ENCODE peak calls at places on chromosome 18, in six cellular contexts. One of them, this sample, is unnamed.

GRCh38 chr18:73774836-73775509 is 372.7 kb downstream of the FBXO15 start:
- DNase-seq in left lung: peak
- DNase-seq in colonic mucosa: no peak
- DNase-seq in IMR-90: no peak
- DNase-seq in GM12878: no peak
- DNase-seq in A549: peak
- DNase-seq in this sample: no peak

GRCh38 chr18:59061914-59062642 is 77.6 kb upstream of the SEC11C start:
- DNase-seq in IMR-90: no peak
- DNase-seq in colonic mucosa: no peak
- DNase-seq in left lung: no peak
- DNase-seq in A549: no peak
- DNase-seq in GM12878: peak
- DNase-seq in this sample: no peak

GRCh38 chr18:57275111-57275510 is 77.2 kb upstream of the ST8SIA3 start:
- DNase-seq in left lung: no peak
- DNase-seq in A549: no peak
- DNase-seq in IMR-90: no peak
- DNase-seq in colonic mucosa: peak
- DNase-seq in GM12878: no peak
- DNase-seq in this sample: no peak

GRCh38 chr18:34956663-34957062 is 84.5 kb upstream of the MAPRE2 start:
- DNase-seq in GM12878: no peak
- DNase-seq in left lung: no peak
- DNase-seq in IMR-90: peak
- DNase-seq in A549: no peak
- DNase-seq in colonic mucosa: no peak
- DNase-seq in this sample: peak

GRCh38 chr18:12307871-12308385 is at the start of gene TUBB6:
- DNase-seq in colonic mucosa: peak
- DNase-seq in IMR-90: peak
- DNase-seq in A549: peak
- DNase-seq in GM12878: no peak
- DNase-seq in left lung: peak
- DNase-seq in this sample: peak

GRCh38 chr18:65257157-65257556 is 493.7 kb upstream of the CDH7 start:
- DNase-seq in A549: no peak
- DNase-seq in IMR-90: no peak
- DNase-seq in left lung: no peak
- DNase-seq in colonic mucosa: no peak
- DNase-seq in GM12878: no peak
- DNase-seq in this sample: no peak

GRCh38 chr18:34352385-34353163 is 127.9 kb upstream of the NOL4 start:
- DNase-seq in A549: no peak
- DNase-seq in left lung: no peak
- DNase-seq in GM12878: no peak
- DNase-seq in IMR-90: no peak
- DNase-seq in colonic mucosa: no peak
- DNase-seq in this sample: peak

GRCh38 chr18:55269632-55270031 is 310.4 kb upstream of the CCDC68 start:
- DNase-seq in colonic mucosa: no peak
- DNase-seq in IMR-90: no peak
- DNase-seq in GM12878: no peak
- DNase-seq in left lung: no peak
- DNase-seq in A549: no peak
- DNase-seq in this sample: no peak

GRCh38 chr18:48412339-48412929 is 3.3 kb upstream of the ZBTB7C start:
- DNase-seq in IMR-90: no peak
- DNase-seq in GM12878: no peak
- DNase-seq in colonic mucosa: peak
- DNase-seq in A549: peak
- DNase-seq in left lung: no peak
- DNase-seq in this sample: peak

GRCh38 chr18:79801217-79801616 is 3.5 kb downstream of the KCNG2 start:
- DNase-seq in A549: no peak
- DNase-seq in left lung: no peak
- DNase-seq in IMR-90: no peak
- DNase-seq in colonic mucosa: no peak
- DNase-seq in GM12878: no peak
- DNase-seq in this sample: no peak

GRCh38 chr18:79798999-79799370 is 1.2 kb downstream of the KCNG2 start:
- DNase-seq in IMR-90: no peak
- DNase-seq in left lung: no peak
- DNase-seq in colonic mucosa: no peak
- DNase-seq in A549: no peak
- DNase-seq in GM12878: no peak
- DNase-seq in this sample: no peak

GRCh38 chr18:79800353-79801180 is 2.8 kb downstream of the KCNG2 start:
- DNase-seq in GM12878: no peak
- DNase-seq in A549: no peak
- DNase-seq in colonic mucosa: no peak
- DNase-seq in left lung: peak
- DNase-seq in IMR-90: no peak
- DNase-seq in this sample: no peak

GRCh38 chr18:79798346-79798998 is 734 bp downstream of the KCNG2 start:
- DNase-seq in left lung: no peak
- DNase-seq in IMR-90: no peak
- DNase-seq in A549: no peak
- DNase-seq in GM12878: no peak
- DNase-seq in colonic mucosa: no peak
- DNase-seq in this sample: no peak

DNA sequence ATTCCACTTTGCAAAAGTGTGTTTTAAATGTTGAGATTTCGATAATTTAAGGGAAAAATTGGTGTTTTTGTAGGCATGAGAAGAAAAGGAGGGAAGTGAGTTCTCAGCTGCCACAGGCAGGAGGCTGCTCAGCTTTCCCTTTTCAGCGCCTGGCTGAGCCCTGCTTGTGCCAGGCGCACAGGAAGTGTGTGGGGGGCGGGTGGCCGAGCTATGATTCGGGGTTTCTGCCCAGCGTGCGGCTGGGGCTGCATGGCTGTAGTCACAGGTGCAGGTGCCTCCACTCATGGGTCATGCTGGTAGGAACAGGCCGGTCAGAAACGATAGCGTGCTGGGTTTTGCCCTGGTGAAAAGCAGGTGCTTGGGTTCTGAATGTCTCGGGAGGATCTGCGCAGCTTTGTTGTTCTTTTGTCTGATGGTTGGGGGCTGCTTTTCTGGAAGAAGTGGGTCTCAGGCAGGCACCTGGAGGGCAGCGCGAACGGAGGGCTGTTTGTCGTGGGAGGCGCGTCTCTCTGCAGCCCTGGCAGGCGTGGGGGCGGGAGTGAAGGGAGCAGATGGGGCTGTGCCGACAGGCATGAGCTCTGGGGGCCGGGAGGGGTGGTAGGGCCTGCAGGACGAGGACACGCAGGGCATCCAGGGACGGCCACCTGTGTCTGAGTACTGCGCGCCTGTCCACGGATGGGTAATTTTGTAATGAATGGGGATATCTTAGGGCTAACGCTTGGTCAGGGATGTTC is 2.0 kb downstream of the KCNG2 start:
- DNase-seq in left lung: no peak
- DNase-seq in GM12878: no peak
- DNase-seq in IMR-90: no peak
- DNase-seq in A549: no peak
- DNase-seq in colonic mucosa: no peak
- DNase-seq in this sample: no peak
- TF ChIP-seq CTCF in left lung: no peak
- TF ChIP-seq CTCF in GM12878: no peak
- TF ChIP-seq CTCF in IMR-90: no peak
- TF ChIP-seq CTCF in A549: no peak
- TF ChIP-seq CTCF in colonic mucosa: no peak
- TF ChIP-seq CTCF in this sample: no peak

DNA sequence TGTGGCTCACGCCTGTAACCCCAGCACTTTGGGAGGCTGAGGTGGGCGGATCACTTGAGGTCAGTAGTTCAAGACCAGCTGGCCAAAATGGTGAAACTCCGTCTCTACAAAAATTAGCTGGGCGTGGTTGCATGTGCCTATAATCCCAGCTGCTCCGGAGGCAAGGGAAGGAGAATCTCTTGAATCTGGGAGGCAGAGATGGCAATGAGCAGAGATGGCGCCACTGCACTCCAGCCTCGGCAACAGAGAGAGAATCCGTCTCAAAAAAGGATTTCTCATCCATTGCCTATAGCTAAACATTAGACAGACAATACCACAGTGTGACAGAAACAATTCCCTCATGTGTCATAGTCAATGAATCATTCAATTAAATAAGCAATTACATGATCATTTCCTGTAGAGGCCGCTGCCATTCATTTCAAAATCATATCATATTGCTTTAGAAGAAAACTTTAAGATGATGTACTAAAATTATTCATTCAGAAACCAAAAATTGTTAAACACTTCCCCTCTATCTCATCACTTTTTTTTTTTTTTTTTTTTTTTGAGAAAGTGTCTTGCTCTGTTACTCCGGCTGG is 69.5 kb upstream of the TGIF1 start:
- DNase-seq in colonic mucosa: no peak
- DNase-seq in left lung: no peak
- DNase-seq in A549: peak
- DNase-seq in GM12878: no peak
- DNase-seq in IMR-90: peak
- DNase-seq in this sample: peak
- H3K4me3 ChIP-seq in colonic mucosa: no peak
- H3K4me3 ChIP-seq in left lung: no peak
- H3K4me3 ChIP-seq in A549: peak
- H3K4me3 ChIP-seq in GM12878: no peak
- H3K4me3 ChIP-seq in IMR-90: no peak
- H3K4me3 ChIP-seq in this sample: no peak

DNA sequence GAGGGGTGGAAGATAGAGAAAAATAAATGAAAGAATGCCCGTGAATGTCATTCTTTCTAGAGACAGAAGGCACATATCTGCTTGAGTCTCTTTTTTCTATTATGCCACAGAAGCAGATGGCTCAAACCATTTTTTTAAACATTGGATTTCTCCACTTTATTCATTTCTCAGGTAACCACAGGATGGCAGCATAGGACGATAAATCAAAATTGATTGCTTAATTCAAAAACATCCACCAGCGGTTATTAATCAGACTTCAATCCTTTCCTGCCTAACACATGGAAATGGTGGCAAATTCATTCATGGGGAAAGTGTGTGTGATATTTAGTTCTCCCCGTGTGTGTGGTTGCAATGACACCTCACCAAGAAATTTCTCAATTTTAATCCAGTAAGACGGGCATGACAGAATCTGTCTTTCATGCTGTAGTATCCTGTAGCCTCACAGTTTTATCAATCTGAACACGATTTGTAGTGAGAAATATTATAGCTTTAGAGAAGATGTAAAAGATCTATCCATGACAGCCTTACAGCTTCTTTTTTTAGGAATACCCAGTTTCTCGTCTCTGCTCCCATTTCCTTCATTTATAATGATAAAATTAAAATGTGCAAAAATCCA is 72.2 kb downstream of the DSC3 start:
- DNase-seq in left lung: no peak
- DNase-seq in A549: peak
- DNase-seq in GM12878: no peak
- DNase-seq in colonic mucosa: no peak
- DNase-seq in IMR-90: peak
- DNase-seq in this sample: no peak
- TF ChIP-seq CTCF in left lung: peak
- TF ChIP-seq CTCF in A549: peak
- TF ChIP-seq CTCF in GM12878: peak
- TF ChIP-seq CTCF in colonic mucosa: peak
- TF ChIP-seq CTCF in IMR-90: peak
- TF ChIP-seq CTCF in this sample: no peak

GRCh38 chr18:10454800-10455550 is 540 bp downstream of the APCDD1 start:
- DNase-seq in IMR-90: peak
- DNase-seq in A549: peak
- DNase-seq in GM12878: no peak
- DNase-seq in colonic mucosa: no peak
- DNase-seq in left lung: peak
- DNase-seq in this sample: no peak
- H3K4me3 ChIP-seq in IMR-90: peak
- H3K4me3 ChIP-seq in A549: peak
- H3K4me3 ChIP-seq in GM12878: no peak
- H3K4me3 ChIP-seq in colonic mucosa: peak
- H3K4me3 ChIP-seq in left lung: peak
- H3K4me3 ChIP-seq in this sample: peak